ENCODE peak calls at places on chromosomes 16 and 17, in four cellular contexts. One of them, this sample, is unnamed.

GRCh38 chr16:10950393-10950792 is 6.0 kb downstream of the CLEC16A start:
- DNase-seq in K562: no peak
- DNase-seq in WTC11: no peak
- DNase-seq in HepG2: no peak
- DNase-seq in this sample: no peak

GRCh38 chr17:72604518-72604917 is 483.7 kb downstream of the SOX9 start:
- DNase-seq in K562: no peak
- DNase-seq in HepG2: peak
- DNase-seq in WTC11: no peak
- DNase-seq in this sample: no peak

GRCh38 chr16:57113042-57113453 is 20.7 kb downstream of the CPNE2 start:
- DNase-seq in HepG2: no peak
- DNase-seq in K562: no peak
- DNase-seq in WTC11: no peak
- DNase-seq in this sample: no peak

GRCh38 chr16:11386791-11387546 is 41.7 kb downstream of the RMI2 start:
- DNase-seq in K562: peak
- DNase-seq in HepG2: peak
- DNase-seq in WTC11: peak
- DNase-seq in this sample: peak

GRCh38 chr16:16136588-16136987 is 86.7 kb downstream of the ABCC6 start:
- DNase-seq in K562: no peak
- DNase-seq in HepG2: no peak
- DNase-seq in WTC11: no peak
- DNase-seq in this sample: no peak

GRCh38 chr17:32527146-32527545 is 40.4 kb downstream of the CDK5R1 start:
- DNase-seq in K562: no peak
- DNase-seq in HepG2: no peak
- DNase-seq in WTC11: no peak
- DNase-seq in this sample: no peak

GRCh38 chr16:11557811-11558210 is 28.9 kb downstream of the LITAF start:
- DNase-seq in WTC11: no peak
- DNase-seq in K562: no peak
- DNase-seq in HepG2: no peak
- DNase-seq in this sample: no peak

GRCh38 chr16:29876186-29876577 is 13.2 kb upstream of the CDIPT start:
- DNase-seq in WTC11: peak
- DNase-seq in HepG2: no peak
- DNase-seq in K562: peak
- DNase-seq in this sample: no peak

GRCh38 chr17:20955437-20956323 is 87.1 kb downstream of the USP22 start:
- DNase-seq in K562: no peak
- DNase-seq in HepG2: peak
- DNase-seq in WTC11: no peak
- DNase-seq in this sample: no peak

GRCh38 chr16:57013268-57013667 is 23.9 kb downstream of the NLRC5 start:
- DNase-seq in K562: no peak
- DNase-seq in WTC11: no peak
- DNase-seq in HepG2: no peak
- DNase-seq in this sample: no peak

GRCh38 chr16:35559911-35560636 is 2100.7 kb downstream of the TP53TG3F start:
- DNase-seq in K562: no peak
- DNase-seq in HepG2: no peak
- DNase-seq in WTC11: no peak
- DNase-seq in this sample: no peak

GRCh38 chr16:69890891-69891282 is 60.2 kb upstream of the CLEC18A start:
- DNase-seq in K562: no peak
- DNase-seq in WTC11: no peak
- DNase-seq in HepG2: no peak
- DNase-seq in this sample: no peak

GRCh38 chr17:5126719-5127488 is 11.1 kb downstream of the USP6 start:
- DNase-seq in WTC11: no peak
- DNase-seq in K562: no peak
- DNase-seq in HepG2: no peak
- DNase-seq in this sample: no peak

GRCh38 chr16:85715169-85716015 is 26.6 kb upstream of the GINS2 start:
- DNase-seq in K562: no peak
- DNase-seq in WTC11: no peak
- DNase-seq in HepG2: no peak
- DNase-seq in this sample: no peak
- TF ChIP-seq NR3C1 in K562: no peak
- TF ChIP-seq NR3C1 in WTC11: no peak
- TF ChIP-seq NR3C1 in HepG2: no peak
- TF ChIP-seq NR3C1 in this sample: no peak

GRCh38 chr17:83097831-83098230 is 18.4 kb downstream of the METRNL start:
- DNase-seq in K562: no peak
- DNase-seq in WTC11: no peak
- DNase-seq in HepG2: no peak
- DNase-seq in this sample: no peak
- TF ChIP-seq NR3C1 in K562: no peak
- TF ChIP-seq NR3C1 in WTC11: no peak
- TF ChIP-seq NR3C1 in HepG2: no peak
- TF ChIP-seq NR3C1 in this sample: no peak

GRCh38 chr16:75644240-75645012 is 3.0 kb downstream of the KARS1 start:
- DNase-seq in K562: no peak
- DNase-seq in WTC11: no peak
- DNase-seq in HepG2: no peak
- DNase-seq in this sample: no peak

DNA sequence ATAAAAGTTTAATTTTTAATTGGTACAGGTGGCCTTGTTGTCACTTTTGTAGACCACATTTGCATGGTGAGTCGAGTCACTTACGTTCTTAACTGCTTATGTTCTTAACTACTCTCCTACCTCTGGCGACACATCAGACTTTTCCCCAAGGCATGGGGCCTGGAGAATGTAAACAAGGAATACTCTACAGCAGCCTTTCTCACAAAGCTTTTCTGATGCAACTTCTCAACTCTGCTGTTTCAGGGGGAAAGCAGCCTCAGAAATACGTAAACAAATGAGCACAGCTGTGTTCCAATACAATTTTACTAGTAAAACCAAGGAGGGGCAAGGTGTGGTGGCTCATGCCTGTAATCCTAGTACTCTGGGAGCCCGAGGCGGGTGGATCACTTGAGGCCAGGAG is 6.9 kb downstream of the KARS1 start:
- DNase-seq in WTC11: no peak
- DNase-seq in K562: no peak
- DNase-seq in HepG2: no peak
- DNase-seq in this sample: no peak
- TF ChIP-seq NR3C1 in WTC11: no peak
- TF ChIP-seq NR3C1 in K562: no peak
- TF ChIP-seq NR3C1 in HepG2: no peak
- TF ChIP-seq NR3C1 in this sample: no peak

GRCh38 chr17:64537488-64537887 is 30.7 kb downstream of the CEP95 start:
- DNase-seq in HepG2: no peak
- DNase-seq in WTC11: no peak
- DNase-seq in K562: peak
- DNase-seq in this sample: no peak

GRCh38 chr17:64535357-64535756 is 28.6 kb downstream of the CEP95 start:
- DNase-seq in K562: no peak
- DNase-seq in WTC11: no peak
- DNase-seq in HepG2: no peak
- DNase-seq in this sample: no peak

GRCh38 chr17:64540118-64540776 is 33.5 kb downstream of the CEP95 start:
- DNase-seq in HepG2: peak
- DNase-seq in K562: no peak
- DNase-seq in WTC11: no peak
- DNase-seq in this sample: no peak

GRCh38 chr17:64536913-64537312 is 30.1 kb downstream of the CEP95 start:
- DNase-seq in WTC11: no peak
- DNase-seq in K562: no peak
- DNase-seq in HepG2: no peak
- DNase-seq in this sample: no peak

DNA sequence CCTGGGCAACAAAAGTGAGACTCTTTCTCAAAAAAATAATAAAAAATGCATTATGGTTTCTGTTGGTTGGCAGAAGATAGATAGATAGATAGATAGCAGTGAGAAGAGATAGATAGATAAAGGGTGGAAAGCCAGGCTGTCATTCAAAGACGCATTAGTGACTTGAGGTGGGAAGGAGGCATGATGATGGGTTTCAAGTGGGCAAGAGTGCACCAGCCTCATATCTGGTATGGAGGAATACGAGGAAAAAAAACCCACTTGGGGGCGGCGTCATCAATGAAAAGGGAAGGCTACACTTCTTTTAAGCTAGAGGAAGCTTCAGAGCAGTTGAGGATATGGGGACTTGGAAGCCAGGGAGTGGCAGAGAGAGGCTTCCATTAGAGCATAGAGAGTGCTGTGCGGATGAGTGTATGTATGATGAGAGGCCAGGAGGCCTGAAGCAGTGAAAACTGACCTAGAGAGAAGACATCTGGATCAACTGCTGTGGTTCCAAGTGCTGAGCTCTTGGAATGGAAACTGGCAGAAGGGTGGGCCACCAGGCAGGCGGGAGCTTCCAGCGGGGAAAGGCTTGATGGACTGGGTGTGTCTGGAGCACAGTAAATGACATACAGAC is 31.8 kb downstream of the CEP95 start:
- DNase-seq in K562: no peak
- DNase-seq in WTC11: no peak
- DNase-seq in HepG2: no peak
- DNase-seq in this sample: no peak
- TF ChIP-seq NR3C1 in K562: no peak
- TF ChIP-seq NR3C1 in WTC11: no peak
- TF ChIP-seq NR3C1 in HepG2: no peak
- TF ChIP-seq NR3C1 in this sample: no peak

GRCh38 chr17:76642994-76643393 is 563 bp downstream of the ST6GALNAC1 start:
- DNase-seq in WTC11: no peak
- DNase-seq in K562: no peak
- DNase-seq in HepG2: no peak
- DNase-seq in this sample: no peak
- TF ChIP-seq NR3C1 in WTC11: no peak
- TF ChIP-seq NR3C1 in K562: no peak
- TF ChIP-seq NR3C1 in HepG2: no peak
- TF ChIP-seq NR3C1 in this sample: no peak

GRCh38 chr17:11871773-11872172 is 125.5 kb downstream of the ZNF18 start:
- DNase-seq in WTC11: no peak
- DNase-seq in HepG2: no peak
- DNase-seq in K562: peak
- DNase-seq in this sample: peak
- TF ChIP-seq NR3C1 in WTC11: no peak
- TF ChIP-seq NR3C1 in HepG2: no peak
- TF ChIP-seq NR3C1 in K562: no peak
- TF ChIP-seq NR3C1 in this sample: no peak

DNA sequence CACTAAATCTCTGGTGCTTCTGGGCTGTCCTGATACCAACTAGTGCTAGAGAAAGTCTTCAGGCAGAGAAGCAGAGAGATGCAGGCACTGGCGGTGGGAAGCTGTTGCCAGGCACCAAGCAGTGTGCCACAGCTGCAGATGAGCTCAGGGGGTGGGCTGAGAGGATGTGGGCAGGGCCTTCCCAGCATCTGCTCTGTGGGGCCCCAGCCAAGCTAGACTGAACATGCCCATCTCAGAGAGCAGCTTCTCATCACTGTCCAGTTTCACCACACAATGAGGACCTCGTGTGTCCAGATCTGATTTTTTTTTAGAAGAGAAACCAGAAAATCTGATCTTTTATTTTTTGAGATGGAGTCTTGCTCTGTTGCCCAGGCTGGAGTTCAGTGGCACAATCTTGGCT is 17.1 kb downstream of the PSKH1 start:
- DNase-seq in K562: no peak
- DNase-seq in WTC11: no peak
- DNase-seq in HepG2: no peak
- DNase-seq in this sample: no peak
- TF ChIP-seq NR3C1 in K562: no peak
- TF ChIP-seq NR3C1 in WTC11: no peak
- TF ChIP-seq NR3C1 in HepG2: no peak
- TF ChIP-seq NR3C1 in this sample: no peak

This sample was measured in A549.